ENCODE peak calls at places on chromosomes 2 and 18, in four cellular contexts. O is IMR-90, K is H9, D is H1. J is an unnamed sample.

GRCh38 chr2:45816273-45816672 is 164.8 kb downstream of the PRKCE start:
- DNase-seq in O (peak; percentile 52), K (no peak), D (no peak), J (no peak)

GRCh38 chr2:223081789-223082188 is 29.8 kb downstream of the KCNE4 start:
- DNase-seq in D (no peak), K (no peak), O (no peak), J (no peak)

GRCh38 chr2:128313076-128313836 is 5.4 kb downstream of the HS6ST1 start:
- DNase-seq in D (no peak), O (peak; percentile 63), K (peak; percentile 39), J (peak; percentile 60)

GRCh38 chr2:44953686-44953976 is 12.1 kb downstream of the SIX3 start:
- DNase-seq in D (no peak), O (no peak), K (no peak), J (no peak)

GRCh38 chr2:170314744-170315447 is 136.9 kb downstream of the MYO3B start:
- DNase-seq in O (no peak), K (no peak), D (no peak), J (no peak)

GRCh38 chr2:109721626-109722025 is 72.5 kb upstream of the RGPD5 start:
- DNase-seq in K (no peak), D (no peak), O (no peak), J (no peak)

GRCh38 chr2:239952665-239953417 is 72.3 kb downstream of the NDUFA10 start:
- DNase-seq in K (no peak), O (no peak), D (no peak), J (no peak)

GRCh38 chr2:61949458-61950107 is 44.1 kb downstream of the COMMD1 start:
- DNase-seq in O (no peak), K (no peak), D (no peak), J (no peak)

GRCh38 chr18:8706545-8706980 is 1.2 kb downstream of the MTCL1 start:
- DNase-seq in D (no peak), K (no peak), O (peak; percentile 16), J (no peak)

GRCh38 chr2:180983468-180984388 is 3.3 kb downstream of the UBE2E3 start:
- DNase-seq in D (no peak), O (peak; percentile 69), K (no peak), J (peak; percentile 83)

GRCh38 chr2:46229134-46230063 is 67.8 kb upstream of the EPAS1 start:
- DNase-seq in O (peak; percentile 20), D (peak; percentile 50), K (peak; percentile 66), J (peak; percentile 90)

GRCh38 chr18:51946946-51947345 is 393.1 kb upstream of the DCC start:
- DNase-seq in D (no peak), K (no peak), O (no peak), J (no peak)

GRCh38 chr2:237150831-237151230 is 65.1 kb downstream of the COPS8 start:
- DNase-seq in K (no peak), D (no peak), O (no peak), J (no peak)

GRCh38 chr18:22165049-22165602 is 4.3 kb upstream of the GATA6 start:
- DNase-seq in O (no peak), D (no peak), K (peak; percentile 35), J (peak; percentile 70)

GRCh38 chr2:117523267-117523666 is 291.2 kb upstream of the DDX18 start:
- DNase-seq in K (no peak), O (no peak), D (no peak), J (no peak)

GRCh38 chr2:48512586-48512985 is 17.4 kb upstream of the STON1 start:
- DNase-seq in O (no peak), D (no peak), K (no peak), J (no peak)

GRCh38 chr2:33620-34019 is 12.7 kb downstream of the FAM110C start:
- DNase-seq in O (no peak), D (no peak), K (no peak), J (peak; percentile 47)

GRCh38 chr2:141501743-141502142 is 629.1 kb downstream of the LRP1B start:
- DNase-seq in O (no peak), D (no peak), K (no peak), J (no peak)

GRCh38 chr18:4755848-4756247 is 300.7 kb upstream of the DLGAP1 start:
- DNase-seq in K (no peak), D (no peak), O (no peak), J (no peak)

GRCh38 chr2:29057006-29057405 is 17.3 kb downstream of the PCARE start:
- DNase-seq in O (no peak), D (no peak), K (no peak), J (no peak)

GRCh38 chr18:3037423-3037915 is 24.5 kb upstream of the LPIN2 start:
- DNase-seq in D (no peak), O (peak; percentile 90), K (no peak), J (peak; percentile 43)

GRCh38 chr2:4898706-4899105 is 793.5 kb upstream of the SOX11 start:
- DNase-seq in K (no peak), O (no peak), D (no peak), J (peak; percentile 22)

GRCh38 chr2:60094450-60094929 is 459.0 kb downstream of the BCL11A start:
- DNase-seq in D (no peak), K (no peak), O (no peak), J (no peak)

GRCh38 chr18:37299471-37300304 is 265.9 kb downstream of the CELF4 start:
- DNase-seq in D (no peak), K (no peak), O (peak; percentile 93), J (peak; percentile 56)

GRCh38 chr2:197010200-197011020 is 83.9 kb upstream of the PGAP1 start:
- DNase-seq in O (no peak), K (no peak), D (no peak), J (peak; percentile 21)

GRCh38 chr2:185373226-185373625 is 365.4 kb upstream of the FSIP2 start:
- DNase-seq in K (no peak), O (no peak), D (no peak), J (no peak)

GRCh38 chr2:215015421-215015820 is 123.0 kb downstream of the ABCA12 start:
- DNase-seq in O (no peak), D (no peak), K (no peak), J (no peak)
- H3K56ac ChIP-seq in O (no peak overlapping the region), D (no peak overlapping the region), K (no peak overlapping the region), J (no peak overlapping the region)

DNA sequence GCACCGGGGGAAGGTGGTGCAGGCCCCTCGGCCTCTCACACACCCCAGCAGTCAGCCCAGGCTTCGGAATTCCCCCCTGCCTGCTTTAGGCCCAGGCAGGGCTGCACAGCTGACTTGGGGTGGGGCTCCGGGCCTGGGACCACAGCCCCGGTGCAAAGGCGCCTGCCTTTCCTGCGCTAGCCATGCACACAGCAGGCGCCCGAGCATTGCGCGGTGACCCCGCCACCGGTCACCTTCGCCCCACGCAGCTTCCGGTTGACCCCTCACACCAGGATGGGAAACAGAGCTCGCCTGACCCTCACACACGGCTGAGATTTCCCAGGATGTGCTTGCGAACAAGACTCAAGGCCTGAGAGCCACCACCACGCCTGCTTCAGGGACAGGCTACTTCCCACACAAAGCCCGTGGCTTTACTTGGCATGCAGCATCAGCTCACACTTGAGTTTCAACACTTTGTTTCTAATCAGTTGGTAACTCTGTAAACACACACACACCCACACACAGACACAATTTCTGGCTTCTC is 46.0 kb downstream of the SLC66A2 start:
- DNase-seq in O (peak; percentile 54), D (no peak), K (peak; percentile 23), J (no peak)
- H4K8ac ChIP-seq in O (no peak overlapping the region), D (peak overlapping the region; percentile 35), K (no peak overlapping the region), J (no peak overlapping the region)

DNA sequence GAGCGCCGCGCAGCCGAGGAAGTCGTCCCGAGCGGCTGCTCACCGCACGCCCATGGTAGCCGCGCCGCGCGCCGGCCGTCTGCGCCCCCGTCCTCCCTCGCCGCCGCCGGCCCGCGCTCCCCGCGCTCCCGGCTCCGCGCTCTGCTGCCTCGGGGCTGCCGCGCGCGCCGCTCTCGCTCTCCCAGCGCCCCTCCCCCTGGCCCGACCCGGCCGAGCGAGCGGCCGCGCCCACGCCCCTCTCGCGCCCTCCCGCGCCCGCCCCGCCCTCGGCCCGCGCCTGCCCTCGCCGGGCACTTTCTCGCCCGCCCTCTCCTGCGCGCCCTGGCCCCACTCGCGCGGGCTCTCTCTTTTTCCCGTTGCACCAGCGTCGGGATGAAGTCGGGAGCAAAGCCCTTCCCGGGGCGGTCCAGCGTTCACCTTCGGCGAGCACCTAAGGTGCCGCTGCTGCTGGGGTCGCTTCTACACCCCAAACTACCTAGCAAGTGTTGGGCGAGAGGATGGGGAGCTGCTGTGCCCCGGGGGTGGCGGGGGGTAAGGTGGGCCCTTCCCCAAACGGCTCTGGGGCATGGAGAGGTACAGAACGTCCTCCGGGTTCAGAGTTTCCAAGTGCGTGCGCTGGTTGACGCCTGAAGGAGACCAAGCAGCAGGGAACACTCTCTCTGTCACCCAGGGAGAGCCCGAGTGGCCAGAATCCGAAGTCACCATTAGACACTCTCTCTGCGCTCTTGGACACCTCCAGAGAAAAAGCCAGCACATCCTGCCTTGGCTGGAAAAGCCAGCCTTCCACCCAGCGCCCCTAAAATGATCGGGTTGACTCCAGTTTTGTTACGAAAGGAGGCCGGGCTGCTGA is at the start of gene COLEC12:
- DNase-seq in O (no peak), D (no peak), K (no peak), J (peak; percentile 53)
- H2BK5ac ChIP-seq in O (no peak within 1 kb of the TSS), D (no peak within 1 kb of the TSS), K (no peak within 1 kb of the TSS), J (peak within 1 kb of the TSS; percentile 63)

DNA sequence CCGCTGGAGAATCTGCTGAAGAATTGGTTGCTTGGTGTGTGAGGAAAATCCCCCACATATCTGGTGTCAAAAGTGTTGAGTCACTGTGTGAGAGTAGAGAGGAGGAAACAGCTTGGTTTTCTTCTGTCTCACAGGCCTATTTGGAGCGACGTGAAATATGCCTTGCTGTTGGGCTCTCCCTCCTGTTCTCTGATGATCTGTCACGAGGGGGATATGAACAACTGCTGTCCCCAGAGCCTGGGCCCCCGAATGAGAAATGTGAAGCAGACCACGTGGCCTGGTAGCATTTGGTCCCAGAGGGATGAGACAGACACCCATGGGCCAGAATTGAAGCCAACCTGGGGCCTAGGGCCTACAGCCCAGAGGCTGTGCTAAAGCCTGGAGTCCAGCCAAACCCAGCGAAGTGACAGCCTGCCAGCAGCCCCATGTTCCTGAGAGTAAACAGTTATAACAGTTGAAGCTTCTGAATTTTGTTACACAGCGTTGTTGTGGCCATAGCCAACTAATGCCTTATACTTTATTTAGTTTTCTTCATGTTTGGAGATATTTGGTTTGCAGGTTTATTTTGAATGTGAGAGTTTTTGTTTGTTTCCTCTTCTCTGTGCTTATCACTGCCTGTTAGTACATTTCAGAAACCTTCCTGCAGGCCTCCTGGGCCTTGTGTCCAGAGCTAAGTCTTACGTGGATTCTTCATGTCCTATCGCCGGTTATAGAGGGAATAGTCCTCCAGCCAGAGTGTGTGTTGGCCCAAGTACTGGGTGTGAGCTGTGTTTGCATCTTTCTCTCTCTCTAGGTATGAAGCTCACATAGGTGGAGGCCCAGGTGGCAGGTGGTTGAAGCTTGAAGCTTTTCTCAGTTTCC is 18.7 kb upstream of the COLEC12 start:
- DNase-seq in D (no peak), K (no peak), O (peak; percentile 80), J (peak; percentile 43)
- H3K56ac ChIP-seq in D (no peak overlapping the region), K (no peak overlapping the region), O (no peak overlapping the region), J (peak overlapping the region; percentile 54)

J was measured in mesendoderm.